ENCODE peak calls at places on chromosome 18, in four cellular contexts. C is MV-4-11, J is colonic mucosa, V is AG08395. Z is an unnamed sample.

GRCh38 chr18:3323900-3324299 is 62.0 kb downstream of the MYL12B start:
- DNase-seq in C (peak; percentile 90), J (no peak), V (no peak), Z (no peak)

GRCh38 chr18:51621103-51621969 is 423.9 kb upstream of the MEX3C start:
- DNase-seq in C (peak; percentile 5), J (peak; percentile 28), V (peak; percentile 22), Z (peak; percentile 37)

GRCh38 chr18:42706618-42707017 is 408.9 kb downstream of the RIT2 start:
- DNase-seq in C (peak; percentile 69), J (peak; percentile 22), V (no peak), Z (no peak)

GRCh38 chr18:68316636-68317035 is 398.3 kb downstream of the TMX3 start:
- DNase-seq in C (no peak), J (no peak), V (peak; percentile 32), Z (peak; percentile 58)

GRCh38 chr18:79466591-79466990 is 70.9 kb downstream of the NFATC1 start:
- DNase-seq in C (no peak), J (no peak), V (no peak), Z (no peak)

GRCh38 chr18:79506191-79507075 is 110.7 kb downstream of the NFATC1 start:
- DNase-seq in C (peak; percentile 69), J (no peak), V (peak; percentile 56), Z (no peak)

GRCh38 chr18:59484796-59485328 is 125.8 kb upstream of the LMAN1 start:
- DNase-seq in C (no peak), J (no peak), V (peak; percentile 35), Z (no peak)

GRCh38 chr18:25873833-25874232 is 216.6 kb downstream of the SS18 start:
- DNase-seq in C (no peak), J (no peak), V (no peak), Z (no peak)

GRCh38 chr18:3794537-3795348 is 344.8 kb downstream of the TGIF1 start:
- DNase-seq in C (no peak), J (no peak), V (peak; percentile 53), Z (no peak)